ENCODE peak calls at places on chromosome 14, in ten cellular contexts. Z, M, T, W, J, X, F, G, D and R are unnamed samples.

GRCh38 chr14:95078841-95079240 is 78.5 kb downstream of the DICER1 start:
- DNase-seq in Z (no peak), M (no peak), T (no peak), W (no peak), J (no peak), X (no peak), F (no peak), G (no peak), D (no peak), R (no peak)

GRCh38 chr14:71765505-71765904 is 166.7 kb upstream of the RGS6 start:
- DNase-seq in Z (no peak), M (no peak), T (no peak), W (no peak), J (no peak), X (no peak), F (no peak), G (no peak), D (no peak), R (no peak)

GRCh38 chr14:23454445-23454856 is 15.1 kb upstream of the NGDN start:
- DNase-seq in Z (peak; percentile 93), M (no peak), T (no peak), W (no peak), J (no peak), X (no peak), F (no peak), G (no peak), D (no peak), R (no peak)

GRCh38 chr14:34843011-34843554 is 32.1 kb downstream of the BAZ1A start:
- DNase-seq in Z (peak; percentile 97), M (peak; percentile 69), T (no peak), W (peak; percentile 11), J (peak; percentile 89), X (no peak), F (no peak), G (peak; percentile 37), D (no peak), R (peak; percentile 95)

GRCh38 chr14:24317141-24317927 is 6.0 kb downstream of the LTB4R start:
- DNase-seq in Z (peak; percentile 68), M (peak; percentile 39), T (no peak), W (no peak), J (peak; percentile 61), X (no peak), F (no peak), G (no peak), D (no peak), R (peak; percentile 77)

GRCh38 chr14:92686411-92686762 is 62.0 kb downstream of the LGMN start:
- DNase-seq in Z (no peak), M (no peak), T (no peak), W (no peak), J (no peak), X (no peak), F (no peak), G (no peak), D (no peak), R (no peak)

GRCh38 chr14:90382491-90383125 is 14.2 kb upstream of the CALM1 start:
- DNase-seq in Z (peak; percentile 59), M (peak; percentile 86), T (peak; percentile 68), W (peak; percentile 24), J (peak; percentile 86), X (peak; percentile 74), F (peak; percentile 74), G (no peak), D (peak; percentile 82), R (no peak)

GRCh38 chr14:21399311-21399870 is 15.6 kb upstream of the SUPT16H start:
- DNase-seq in Z (no peak), M (no peak), T (no peak), W (no peak), J (no peak), X (no peak), F (no peak), G (no peak), D (no peak), R (no peak)

GRCh38 chr14:101560534-101561113 is 671 bp upstream of the DIO3 start:
- DNase-seq in Z (no peak), M (no peak), T (no peak), W (no peak), J (no peak), X (no peak), F (no peak), G (no peak), D (no peak), R (no peak)

GRCh38 chr14:101561145-101561896 is at the start of gene DIO3:
- DNase-seq in Z (no peak), M (peak; percentile 7), T (no peak), W (peak; percentile 72), J (no peak), X (no peak), F (no peak), G (no peak), D (no peak), R (no peak)

GRCh38 chr14:101558739-101559240 is 2.5 kb upstream of the DIO3 start:
- DNase-seq in Z (no peak), M (no peak), T (no peak), W (peak; percentile 27), J (no peak), X (no peak), F (no peak), G (no peak), D (no peak), R (no peak)

GRCh38 chr14:101559250-101559623 is 2.1 kb upstream of the DIO3 start:
- DNase-seq in Z (no peak), M (no peak), T (no peak), W (peak; percentile 26), J (no peak), X (no peak), F (no peak), G (no peak), D (no peak), R (no peak)

DNA sequence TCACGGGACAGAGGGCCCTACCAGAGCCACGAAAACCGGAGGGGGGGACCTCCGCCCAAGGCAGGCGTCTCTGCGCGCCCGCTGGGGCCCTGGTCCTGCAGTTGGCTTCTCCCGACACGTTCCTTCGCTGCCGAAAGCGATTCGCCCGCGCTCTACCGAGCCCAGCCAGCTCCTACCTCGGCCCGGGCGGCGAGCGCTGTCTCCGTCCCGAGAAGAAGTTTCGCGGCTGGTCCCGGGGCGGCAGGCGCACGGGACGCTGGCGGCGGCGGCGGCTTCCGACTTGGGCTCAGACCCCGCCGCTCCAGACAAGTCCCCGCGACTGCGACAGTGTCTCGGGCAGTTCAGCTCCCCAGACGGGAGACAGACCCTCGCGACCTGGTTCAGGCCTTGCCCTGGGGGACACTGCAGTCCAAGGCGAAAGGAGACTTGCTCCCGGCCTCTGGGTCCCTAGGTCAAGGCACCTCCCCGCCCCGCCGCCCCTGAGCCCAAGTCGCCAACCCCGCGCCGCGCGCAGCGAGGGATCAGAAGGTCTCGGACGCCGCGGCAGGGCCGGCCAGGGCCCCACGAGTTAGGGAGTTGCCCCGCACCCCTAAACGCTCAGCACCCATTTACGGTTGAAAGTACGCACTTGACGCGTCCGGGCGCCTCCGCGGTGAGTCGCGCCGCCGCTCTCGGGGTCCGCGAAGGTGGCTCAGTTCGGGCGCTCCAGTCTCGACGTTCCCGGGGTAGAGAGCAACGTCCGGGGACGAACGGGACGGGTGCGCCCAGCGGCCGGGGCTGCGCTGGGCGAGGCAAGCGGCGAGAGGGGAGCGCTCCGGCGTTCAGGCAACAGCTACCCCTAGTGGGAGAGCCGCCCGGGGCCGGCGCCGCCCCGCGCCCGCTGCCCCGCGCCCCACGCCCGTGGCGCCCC is 1.4 kb upstream of the DIO3 start:
- DNase-seq in Z (no peak), M (peak; percentile 23), T (no peak), W (peak; percentile 91), J (no peak), X (no peak), F (peak; percentile 81), G (no peak), D (no peak), R (no peak)
- TF ChIP-seq CTCF in Z (no peak), M (no peak), T (no peak), W (no peak), J (no peak), X (no peak), F (no peak), G (no peak), D (no peak), R (no peak)

GRCh38 chr14:54026671-54027070 is 70.0 kb upstream of the BMP4 start:
- DNase-seq in Z (peak; percentile 32), M (no peak), T (no peak), W (no peak), J (no peak), X (no peak), F (no peak), G (no peak), D (no peak), R (no peak)

GRCh38 chr14:54023027-54023426 is 66.4 kb upstream of the BMP4 start:
- DNase-seq in Z (no peak), M (no peak), T (no peak), W (no peak), J (no peak), X (no peak), F (no peak), G (no peak), D (no peak), R (no peak)

DNA sequence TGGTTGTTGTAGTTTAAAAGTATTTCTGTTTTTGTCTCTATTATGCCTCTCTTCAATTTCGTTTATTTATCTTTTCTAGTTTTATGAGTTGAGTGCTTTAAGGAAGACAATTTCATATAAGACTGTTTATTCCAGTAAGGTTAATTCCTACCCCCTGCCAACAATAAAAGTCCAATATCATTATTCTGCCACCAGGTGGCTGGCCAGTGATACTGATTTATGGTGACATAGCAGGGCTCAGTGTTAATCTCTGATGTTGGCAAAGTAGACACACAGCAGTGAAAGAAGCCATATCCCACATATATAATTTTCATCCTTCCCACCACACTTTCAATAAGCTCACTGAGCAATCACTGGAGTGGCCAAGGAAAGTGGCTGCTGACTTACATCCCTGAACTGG is 69.0 kb upstream of the BMP4 start:
- DNase-seq in Z (peak; percentile 41), M (peak; percentile 58), T (peak; percentile 28), W (peak; percentile 6), J (peak; percentile 25), X (no peak), F (no peak), G (no peak), D (no peak), R (peak; percentile 65)
- TF ChIP-seq CTCF in Z (peak; percentile 62), M (peak; percentile 60), T (peak; percentile 49), W (peak; percentile 51), J (peak; percentile 38), X (peak; percentile 9), F (no peak), G (peak; percentile 43), D (no peak), R (peak; percentile 36)

GRCh38 chr14:98956181-98956580 is 315.8 kb downstream of the BCL11B start:
- DNase-seq in Z (no peak), M (no peak), T (no peak), W (no peak), J (no peak), X (no peak), F (no peak), G (no peak), D (peak; percentile 42), R (no peak)
- TF ChIP-seq CTCF in Z (no peak), M (no peak), T (no peak), W (no peak), J (no peak), X (no peak), F (no peak), G (no peak), D (no peak), R (no peak)

DNA sequence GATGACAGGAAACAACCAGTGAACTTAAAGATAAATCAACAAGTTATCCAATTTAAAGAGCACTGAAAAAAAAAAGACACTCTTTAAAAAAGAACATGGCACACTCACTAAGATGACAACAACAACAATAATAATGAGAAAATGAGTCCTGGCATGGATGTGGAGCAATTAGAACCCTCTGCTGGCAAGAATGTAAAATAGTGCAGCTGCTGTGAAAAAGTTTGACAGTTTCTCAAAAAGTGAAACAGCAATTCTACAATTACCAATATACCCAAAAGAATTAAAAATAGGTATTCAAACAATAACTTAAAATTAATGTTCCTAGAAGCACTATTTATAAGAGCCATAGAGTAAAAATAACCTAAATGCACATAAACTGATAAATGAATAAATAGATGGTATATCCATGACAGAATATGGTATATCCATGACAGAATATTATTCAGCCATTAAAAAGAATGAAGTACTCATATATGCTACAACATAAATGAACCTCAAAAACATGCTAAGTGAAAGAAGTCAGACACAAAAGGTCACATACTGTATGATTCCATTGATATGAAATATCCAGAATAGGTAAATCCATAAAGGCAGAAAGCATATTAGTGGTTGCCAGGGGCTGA is 49.1 kb upstream of the GPHB5 start:
- DNase-seq in Z (no peak), M (no peak), T (no peak), W (no peak), J (no peak), X (no peak), F (no peak), G (no peak), D (no peak), R (no peak)
- TF ChIP-seq CTCF in Z (peak; percentile 23), M (peak; percentile 20), T (no peak), W (peak; percentile 28), J (no peak), X (no peak), F (no peak), G (peak; percentile 8), D (no peak), R (no peak)